ENCODE peak calls at places on chromosome 2, in four cellular contexts. G is A549, S is H1, R is stomach. U is an unnamed sample. For H3K4me1, the result is how much of the 10 kb centered on the place peaks cover.

GRCh38 chr2:101125374-101125773 is 25.8 kb downstream of the TBC1D8 start:
- DNase-seq in S (no peak), G (peak), R (no peak), U (no peak)

GRCh38 chr2:174969091-174969734 is 36.0 kb downstream of the CHN1 start:
- DNase-seq in S (no peak), G (no peak), R (no peak), U (no peak)

GRCh38 chr2:228841877-228842276 is 429.2 kb downstream of the PID1 start:
- DNase-seq in G (no peak), S (no peak), R (no peak), U (no peak)

GRCh38 chr2:229931241-229931640 is 8.9 kb downstream of the FBXO36 start:
- DNase-seq in G (no peak), S (no peak), R (no peak), U (no peak)

GRCh38 chr2:240836781-240837467 is 16.9 kb upstream of the KIF1A start:
- DNase-seq in G (no peak), R (no peak), S (no peak), U (no peak)

GRCh38 chr2:6231166-6231565 is 539.0 kb downstream of the SOX11 start:
- DNase-seq in G (no peak), S (no peak), R (no peak), U (no peak)

GRCh38 chr2:120450196-120450820 is 104.4 kb downstream of the INHBB start:
- DNase-seq in G (no peak), R (no peak), S (no peak), U (no peak)

GRCh38 chr2:196750977-196751631 is 48.4 kb downstream of the GTF3C3 start:
- DNase-seq in G (peak), R (peak), S (peak), U (peak)

GRCh38 chr2:10407841-10408648 is 40.1 kb downstream of the ODC1 start:
- DNase-seq in S (no peak), R (peak), G (peak), U (peak)

GRCh38 chr2:140589273-140589672 is 1541.5 kb downstream of the LRP1B start:
- DNase-seq in S (no peak), R (no peak), G (no peak), U (no peak)

GRCh38 chr2:36389081-36389480 is 33.5 kb downstream of the CRIM1 start:
- DNase-seq in G (peak), R (no peak), S (no peak), U (no peak)

GRCh38 chr2:121241466-121241865 is 43.5 kb downstream of the TFCP2L1 start:
- DNase-seq in R (no peak), G (no peak), S (no peak), U (no peak)

GRCh38 chr2:105329197-105329554 is 359 bp downstream of the TGFBRAP1 start:
- DNase-seq in R (no peak), S (no peak), G (no peak), U (no peak)

GRCh38 chr2:219406861-219407230 is 11.3 kb upstream of the DES start:
- DNase-seq in S (no peak), G (peak), R (no peak), U (no peak)
- TF ChIP-seq EP300 in S (no peak), G (no peak), R (peak), U (no peak)

DNA sequence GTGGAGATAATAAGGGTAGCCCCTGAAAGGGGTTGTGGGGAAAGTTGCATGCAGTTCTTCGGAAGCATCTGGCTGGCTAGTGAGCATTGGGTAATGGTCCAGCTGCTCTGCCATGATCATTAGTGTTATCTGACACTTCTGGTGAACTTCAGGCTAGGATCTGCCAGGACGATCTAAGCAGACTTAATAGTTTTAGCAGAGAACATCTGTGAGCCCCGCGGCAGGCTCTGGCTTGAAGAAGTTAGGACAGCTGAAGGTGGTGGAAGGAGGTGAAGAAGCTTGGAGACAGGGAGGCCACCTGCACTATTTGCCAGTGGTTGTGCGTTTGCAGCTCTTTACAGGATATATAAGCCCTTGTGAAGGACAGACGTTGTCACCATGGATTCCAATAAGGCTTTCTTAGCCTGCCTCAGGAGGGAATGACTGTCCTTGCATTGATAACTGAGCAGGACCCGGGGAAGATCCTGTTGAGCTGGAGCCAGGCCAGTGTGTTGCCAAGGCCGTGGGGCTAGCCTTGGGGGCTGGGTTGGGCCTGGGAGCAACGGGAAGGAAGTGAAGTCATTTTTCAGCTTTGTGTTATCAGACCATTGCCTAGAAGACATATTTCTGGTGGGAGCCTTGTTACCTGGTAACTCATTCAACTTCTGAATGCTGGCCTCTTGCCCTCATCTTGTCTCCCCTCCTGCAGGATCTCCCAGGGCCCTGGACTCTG is 92.9 kb upstream of the MGAT5 start:
- DNase-seq in R (no peak), G (no peak), S (no peak), U (no peak)
- H3K27ac ChIP-seq in R (no peak), G (no peak), S (no peak), U (no peak)

GRCh38 chr2:217958889-217959235 is 43.9 kb downstream of the TNS1 start:
- DNase-seq in G (no peak), S (no peak), R (no peak), U (no peak)

GRCh38 chr2:217956895-217957457 is 45.8 kb downstream of the TNS1 start:
- DNase-seq in R (peak), G (no peak), S (no peak), U (no peak)

GRCh38 chr2:217960351-217960750 is 42.4 kb downstream of the TNS1 start:
- DNase-seq in R (no peak), G (no peak), S (no peak), U (no peak)

GRCh38 chr2:217959723-217960122 is 43.1 kb downstream of the TNS1 start:
- DNase-seq in R (no peak), S (no peak), G (no peak), U (no peak)

GRCh38 chr2:217958206-217958888 is 44.4 kb downstream of the TNS1 start:
- DNase-seq in G (no peak), S (no peak), R (no peak), U (no peak)
- H3K4me1 ChIP-seq in G (under half), S (under half), R (half or more), U (half or more)

GRCh38 chr2:65662654-65663432 is 230.4 kb upstream of the SPRED2 start:
- DNase-seq in R (no peak), G (no peak), S (no peak), U (no peak)
- TF ChIP-seq EP300 in R (no peak), G (no peak), S (no peak), U (no peak)

DNA sequence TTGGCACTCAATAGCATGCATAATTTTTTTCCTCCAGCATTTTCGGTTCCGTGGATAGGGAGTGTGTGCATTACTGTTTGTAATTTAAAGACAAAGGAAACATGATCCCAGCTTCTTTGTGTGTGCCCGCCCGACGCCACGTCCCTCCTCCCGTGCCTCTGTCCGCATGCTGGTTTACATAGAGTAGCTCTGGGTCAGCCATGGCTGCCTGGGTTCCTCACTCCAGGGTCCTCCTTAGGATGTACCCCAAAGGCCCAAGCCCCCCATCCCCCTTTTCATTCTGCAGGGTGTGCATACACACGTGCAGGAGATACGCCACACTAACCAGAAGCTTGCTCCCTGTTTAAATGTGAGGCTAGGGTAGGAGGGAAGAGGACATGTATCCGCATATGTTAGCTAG is 214.7 kb downstream of the KLHL29 start:
- DNase-seq in R (no peak), G (no peak), S (no peak), U (no peak)
- H3K27ac ChIP-seq in R (no peak), G (no peak), S (no peak), U (no peak)

GRCh38 chr2:233358335-233358734 is 4.0 kb downstream of the DGKD start:
- DNase-seq in G (no peak), R (no peak), S (no peak), U (no peak)
- H3K4me1 ChIP-seq in G (half or more), R (under half), S (under half), U (under half)

GRCh38 chr2:222842517-222843174 is 18.2 kb upstream of the ACSL3 start:
- DNase-seq in R (no peak), G (peak), S (no peak), U (no peak)
- TF ChIP-seq EP300 in R (no peak), G (peak), S (no peak), U (no peak)

U was measured in tibial nerve.